ENCODE peak calls at places on chromosomes 3 and 15, in four cellular contexts. V, B, R and Q are unnamed samples.

GRCh38 chr15:33152502-33153109 is 41.9 kb downstream of the FMN1 start:
- DNase-seq in V (no peak), B (no peak), R (no peak), Q (no peak)

GRCh38 chr3:72510247-72510646 is 338.0 kb downstream of the SHQ1 start:
- DNase-seq in V (no peak), B (no peak), R (no peak), Q (no peak)

GRCh38 chr15:74752011-74752410 is 3.4 kb downstream of the CYP1A2 start:
- DNase-seq in V (no peak), B (no peak), R (no peak), Q (no peak)

GRCh38 chr3:21942328-21942727 is 191.3 kb upstream of the ZNF385D start:
- DNase-seq in V (peak), B (no peak), R (no peak), Q (no peak)

GRCh38 chr3:105365171-105365535 is 1.6 kb upstream of the ALCAM start:
- DNase-seq in V (no peak), B (no peak), R (no peak), Q (no peak)

GRCh38 chr3:161854232-161854771 is 357.7 kb downstream of the OTOL1 start:
- DNase-seq in V (no peak), B (peak), R (no peak), Q (peak)

GRCh38 chr3:30751610-30752299 is 142.7 kb downstream of the GADL1 start:
- DNase-seq in V (peak), B (peak), R (no peak), Q (peak)

GRCh38 chr15:43285609-43286037 is 18.9 kb upstream of the TGM5 start:
- DNase-seq in V (peak), B (no peak), R (peak), Q (peak)

GRCh38 chr15:37932522-37932921 is 1.9 kb upstream of the TMCO5A start:
- DNase-seq in V (no peak), B (no peak), R (no peak), Q (no peak)

GRCh38 chr3:122392868-122393844 is 9.2 kb downstream of the FAM162A start:
- DNase-seq in V (peak), B (no peak), R (no peak), Q (peak)

GRCh38 chr3:10285742-10286524 is 6.8 kb downstream of the GHRL start:
- DNase-seq in V (no peak), B (no peak), R (no peak), Q (no peak)

GRCh38 chr3:16824085-16824696 is 60.6 kb upstream of the PLCL2 start:
- DNase-seq in V (no peak), B (no peak), R (no peak), Q (no peak)

GRCh38 chr3:100810671-100811070 is 101.4 kb downstream of the TFG start:
- DNase-seq in V (no peak), B (no peak), R (no peak), Q (no peak)

GRCh38 chr3:59464187-59464586 is 414.4 kb upstream of the CFAP20DC start:
- DNase-seq in V (no peak), B (no peak), R (no peak), Q (no peak)

GRCh38 chr3:61875073-61875472 is 313.7 kb downstream of the PTPRG start:
- DNase-seq in V (peak), B (no peak), R (no peak), Q (peak)

GRCh38 chr15:73948982-73949381 is 22.7 kb downstream of the LOXL1 start:
- DNase-seq in V (no peak), B (peak), R (no peak), Q (no peak)

GRCh38 chr3:16817201-16817600 is 67.6 kb upstream of the PLCL2 start:
- DNase-seq in V (no peak), B (no peak), R (no peak), Q (no peak)

GRCh38 chr3:59364471-59364870 is 314.6 kb upstream of the CFAP20DC start:
- DNase-seq in V (no peak), B (no peak), R (no peak), Q (no peak)

GRCh38 chr3:58009026-58009748 is 965 bp downstream of the FLNB start:
- DNase-seq in V (peak), B (peak), R (no peak), Q (peak)

GRCh38 chr3:41464401-41464800 is 265.1 kb downstream of the CTNNB1 start:
- DNase-seq in V (no peak), B (no peak), R (no peak), Q (no peak)

GRCh38 chr3:196569003-196569516 is 600 bp downstream of the FBXO45 start:
- DNase-seq in V (peak), B (peak), R (peak), Q (peak)

GRCh38 chr3:94001191-94001590 is 21.2 kb downstream of the ARL13B start:
- DNase-seq in V (no peak), B (no peak), R (no peak), Q (no peak)

GRCh38 chr3:64184621-64185020 is 40.6 kb downstream of the PRICKLE2 start:
- DNase-seq in V (no peak), B (no peak), R (no peak), Q (no peak)

GRCh38 chr3:5731100-5731499 is 543.6 kb downstream of the EDEM1 start:
- DNase-seq in V (no peak), B (no peak), R (no peak), Q (peak)